ENCODE peak calls at places on chromosomes 16 and 17, in nine cellular contexts. D, Y, M, O, X, C, V, T and Z are unnamed samples.

GRCh38 chr16:75452464-75453190 is 11.9 kb downstream of the TMEM170A start:
- DNase-seq in C (no peak), X (no peak), V (no peak), Y (no peak), O (no peak), M (no peak), D (no peak), T (no peak), Z (peak; percentile 53)

GRCh38 chr17:70365098-70365583 is 195.8 kb downstream of the KCNJ2 start:
- DNase-seq in X (peak; percentile 95), T (peak; percentile 6), V (peak; percentile 78), D (no peak), C (no peak), M (peak; percentile 37), Y (no peak), O (no peak), Z (no peak)

GRCh38 chr17:39939588-39940419 is 12.3 kb downstream of the LRRC3C start:
- DNase-seq in D (no peak), X (peak; percentile 94), C (no peak), O (peak; percentile 58), T (peak; percentile 76), V (peak; percentile 98), M (peak; percentile 73), Y (peak; percentile 34), Z (peak; percentile 84)

GRCh38 chr17:79874329-79874981 is 35.2 kb upstream of the CBX4 start:
- DNase-seq in V (peak; percentile 24), M (peak; percentile 15), Y (peak; percentile 79), X (peak; percentile 5), D (peak; percentile 72), O (peak; percentile 58), C (no peak), T (peak; percentile 26), Z (peak; percentile 80)

GRCh38 chr17:42675984-42676423 is 790 bp downstream of the PLEKHH3 start:
- DNase-seq in X (peak; percentile 45), Y (peak; percentile 48), M (peak; percentile 50), T (no peak), V (peak; percentile 45), D (no peak), C (no peak), O (no peak), Z (peak; percentile 71)

GRCh38 chr17:79922161-79922569 is 82.9 kb upstream of the CBX4 start:
- DNase-seq in M (no peak), Y (no peak), V (no peak), D (no peak), T (no peak), C (no peak), X (no peak), O (no peak), Z (no peak)

GRCh38 chr17:1089915-1090314 is 89.9 kb downstream of the ABR start:
- DNase-seq in C (no peak), O (no peak), Y (no peak), D (no peak), T (no peak), V (no peak), M (no peak), X (no peak), Z (no peak)

GRCh38 chr16:14399397-14400284 is 230.4 kb downstream of the PARN start:
- DNase-seq in V (peak; percentile 62), T (peak; percentile 68), X (peak; percentile 78), M (peak; percentile 61), D (peak; percentile 48), C (no peak), Y (peak; percentile 9), O (peak; percentile 24), Z (no peak)

GRCh38 chr17:40175928-40176327 is 1.3 kb upstream of the RAPGEFL1 start:
- DNase-seq in T (no peak), C (no peak), Y (peak; percentile 33), O (peak; percentile 70), D (no peak), X (no peak), M (no peak), V (no peak), Z (no peak)

GRCh38 chr16:49932943-49933342 is 77.0 kb upstream of the ZNF423 start:
- DNase-seq in Y (no peak), C (no peak), X (peak; percentile 13), O (no peak), T (peak; percentile 8), D (no peak), M (peak; percentile 23), V (peak; percentile 11), Z (no peak)

GRCh38 chr17:43832976-43833829 is at the start of gene MPP3:
- DNase-seq in V (peak; percentile 59), D (no peak), M (peak; percentile 59), C (peak; percentile 63), T (peak; percentile 76), X (peak; percentile 33), Y (peak; percentile 79), O (peak; percentile 87), Z (peak; percentile 97)

GRCh38 chr17:69575346-69575761 is 160.9 kb downstream of the MAP2K6 start:
- DNase-seq in M (peak; percentile 87), X (peak; percentile 96), Y (no peak), V (peak; percentile 87), C (no peak), T (no peak), O (peak; percentile 43), D (no peak), Z (no peak)

GRCh38 chr17:9306086-9306485 is 269.5 kb downstream of the STX8 start:
- DNase-seq in O (no peak), T (peak; percentile 48), D (no peak), C (no peak), Y (no peak), M (no peak), X (peak; percentile 31), V (peak; percentile 24), Z (no peak)

GRCh38 chr17:9309216-9309615 is 266.4 kb downstream of the STX8 start:
- DNase-seq in D (no peak), T (no peak), M (no peak), X (no peak), O (peak; percentile 64), V (no peak), Y (peak; percentile 71), C (no peak), Z (no peak)

GRCh38 chr17:9313346-9313745 is 262.3 kb downstream of the STX8 start:
- DNase-seq in C (no peak), X (no peak), O (no peak), V (no peak), D (no peak), Y (no peak), M (no peak), T (no peak), Z (no peak)

GRCh38 chr17:9308069-9308468 is 267.6 kb downstream of the STX8 start:
- DNase-seq in T (peak; percentile 17), C (no peak), X (no peak), M (no peak), D (no peak), Y (peak; percentile 37), V (no peak), O (no peak), Z (no peak)

GRCh38 chr17:9307313-9307998 is 268.2 kb downstream of the STX8 start:
- DNase-seq in D (no peak), C (no peak), V (peak; percentile 22), X (no peak), T (no peak), Y (no peak), M (no peak), O (peak; percentile 24), Z (no peak)
- H2AFZ ChIP-seq in D (no peak overlapping the region), C (no peak overlapping the region), V (no peak overlapping the region), X (no peak overlapping the region), T (no peak overlapping the region), Y (no peak overlapping the region), M (no peak overlapping the region), O (no peak overlapping the region), Z (no peak overlapping the region)

GRCh38 chr16:5036228-5037156 is 2.8 kb upstream of the NAGPA start:
- DNase-seq in X (peak; percentile 63), O (no peak), C (no peak), Y (peak; percentile 84), D (no peak), M (no peak), T (no peak), V (no peak), Z (no peak)
- H2AFZ ChIP-seq in X (no peak overlapping the region), O (peak overlapping the region; percentile 50), C (peak overlapping the region; percentile 78), Y (peak overlapping the region; percentile 70), D (no peak overlapping the region), M (no peak overlapping the region), T (no peak overlapping the region), V (peak overlapping the region; percentile 8), Z (no peak overlapping the region)

DNA sequence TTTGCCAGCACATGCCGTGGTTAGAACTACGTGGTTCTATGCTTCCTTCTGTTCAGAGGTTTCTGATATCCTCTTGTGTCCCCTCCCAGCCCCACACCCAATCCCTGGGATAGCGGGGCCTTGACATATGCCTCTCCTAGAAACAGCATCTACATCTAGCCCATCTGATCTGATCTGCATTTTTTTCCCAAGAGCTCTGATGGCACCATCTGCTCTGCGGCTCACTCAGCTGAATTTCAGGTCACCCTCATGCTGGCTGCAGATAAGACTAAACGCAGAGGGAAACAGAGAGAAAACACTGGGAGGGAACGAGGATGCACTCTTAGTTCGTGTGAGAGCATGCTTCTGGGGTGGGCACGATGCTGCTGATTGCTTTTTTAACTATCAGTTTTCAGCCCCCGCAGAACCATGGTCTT is 10.7 kb downstream of the WIPI1 start:
- DNase-seq in X (no peak), D (no peak), M (no peak), Y (no peak), O (no peak), V (no peak), C (no peak), T (no peak), Z (no peak)
- H2AFZ ChIP-seq in X (no peak overlapping the region), D (no peak overlapping the region), M (no peak overlapping the region), Y (no peak overlapping the region), O (no peak overlapping the region), V (no peak overlapping the region), C (no peak overlapping the region), T (no peak overlapping the region), Z (no peak overlapping the region)

GRCh38 chr17:72423718-72424117 is 302.9 kb downstream of the SOX9 start:
- DNase-seq in D (no peak), X (no peak), O (no peak), C (no peak), Y (no peak), M (no peak), T (no peak), V (no peak), Z (no peak)

GRCh38 chr17:72424505-72425117 is 303.8 kb downstream of the SOX9 start:
- DNase-seq in X (no peak), V (no peak), D (no peak), C (no peak), O (no peak), Y (no peak), T (no peak), M (no peak), Z (no peak)

GRCh38 chr17:72425796-72426173 is 305.0 kb downstream of the SOX9 start:
- DNase-seq in M (no peak), X (no peak), Y (no peak), C (no peak), V (no peak), T (no peak), D (no peak), O (no peak), Z (no peak)

GRCh38 chr17:72426321-72426720 is 305.5 kb downstream of the SOX9 start:
- DNase-seq in X (no peak), O (no peak), Y (no peak), C (no peak), V (no peak), T (no peak), D (no peak), M (no peak), Z (no peak)

GRCh38 chr17:72425133-72425795 is 304.4 kb downstream of the SOX9 start:
- DNase-seq in V (no peak), D (no peak), O (no peak), X (no peak), M (no peak), T (no peak), C (no peak), Y (no peak), Z (no peak)
- H2AFZ ChIP-seq in V (no peak overlapping the region), D (no peak overlapping the region), O (no peak overlapping the region), X (no peak overlapping the region), M (no peak overlapping the region), T (no peak overlapping the region), C (no peak overlapping the region), Y (no peak overlapping the region), Z (no peak overlapping the region)